ENCODE peak calls at places on chromosomes 7 and 10, in seven cellular contexts. J, M, B, P, I, W and O are unnamed samples.

GRCh38 chr10:28054211-28054888 is 55.5 kb upstream of the ODAD2 start:
- DNase-seq in M (no peak), W (no peak), J (peak; percentile 92), I (no peak), B (no peak), P (no peak), O (peak; percentile 77)

GRCh38 chr7:95517458-95517857 is 31.7 kb downstream of the ASB4 start:
- DNase-seq in I (no peak), M (no peak), W (no peak), P (no peak), J (no peak), B (no peak), O (no peak)

GRCh38 chr7:27160546-27161213 is 4.2 kb upstream of the HOXA7 start:
- DNase-seq in I (peak; percentile 99), J (peak; percentile 86), W (peak; percentile 81), M (peak; percentile 92), B (peak; percentile 83), P (peak; percentile 93), O (no peak)

GRCh38 chr10:95281206-95281605 is 9.6 kb downstream of the PDLIM1 start:
- DNase-seq in I (no peak), J (no peak), P (no peak), M (no peak), B (no peak), W (no peak), O (no peak)

GRCh38 chr7:94239661-94240234 is 154.9 kb upstream of the COL1A2 start:
- DNase-seq in W (peak; percentile 27), P (no peak), I (no peak), M (peak; percentile 73), B (no peak), J (no peak), O (no peak)

GRCh38 chr7:75928600-75928939 is 13.6 kb downstream of the POR start:
- DNase-seq in W (no peak), B (no peak), M (no peak), J (no peak), I (no peak), P (no peak), O (no peak)

GRCh38 chr10:3226960-3227724 is 54.6 kb upstream of the PITRM1 start:
- DNase-seq in J (peak; percentile 92), B (no peak), M (no peak), P (no peak), I (no peak), W (no peak), O (peak; percentile 86)

GRCh38 chr10:79176949-79177602 is 108.3 kb downstream of the ZMIZ1 start:
- DNase-seq in W (peak; percentile 50), I (no peak), P (no peak), M (no peak), J (no peak), B (peak; percentile 80), O (no peak)

GRCh38 chr10:5481121-5481520 is 18.2 kb downstream of the CALML5 start:
- DNase-seq in M (no peak), J (no peak), B (no peak), P (no peak), I (no peak), W (no peak), O (no peak)

GRCh38 chr7:44750921-44751571 is 2.4 kb downstream of the ZMIZ2 start:
- DNase-seq in J (no peak), M (peak; percentile 67), W (peak; percentile 40), I (no peak), B (no peak), P (no peak), O (no peak)

GRCh38 chr10:80191589-80192270 is 13.6 kb downstream of the ANXA11 start:
- DNase-seq in M (no peak), J (no peak), I (peak; percentile 72), W (no peak), P (no peak), B (no peak), O (no peak)

GRCh38 chr7:129401968-129402860 is 32.0 kb upstream of the STRIP2 start:
- DNase-seq in W (no peak), P (no peak), B (no peak), I (no peak), M (no peak), J (peak; percentile 3), O (peak; percentile 10)

GRCh38 chr7:55476071-55476803 is 96.1 kb downstream of the VOPP1 start:
- DNase-seq in I (no peak), J (peak; percentile 64), B (no peak), M (no peak), W (no peak), P (no peak), O (peak; percentile 63)

GRCh38 chr7:115004121-115004520 is 82.2 kb downstream of the MDFIC start:
- DNase-seq in P (no peak), M (no peak), B (no peak), I (no peak), W (no peak), J (no peak), O (no peak)

GRCh38 chr10:86535057-86535882 is 13.7 kb upstream of the WAPL start:
- DNase-seq in W (peak; percentile 87), B (no peak), P (peak; percentile 31), I (peak; percentile 89), J (peak; percentile 42), M (peak; percentile 94), O (peak; percentile 29)

GRCh38 chr10:43203491-43204393 is 63.1 kb downstream of the RASGEF1A start:
- DNase-seq in I (peak; percentile 78), J (no peak), W (no peak), B (peak; percentile 13), M (peak; percentile 76), P (no peak), O (no peak)

GRCh38 chr7:148915211-148915610 is 31.1 kb upstream of the EZH2 start:
- DNase-seq in M (no peak), I (no peak), P (no peak), W (no peak), J (no peak), B (no peak), O (no peak)

GRCh38 chr10:17375936-17376584 is 78.3 kb downstream of the ST8SIA6 start:
- DNase-seq in W (no peak), M (no peak), J (peak; percentile 27), B (peak; percentile 45), I (no peak), P (no peak), O (no peak)

DNA sequence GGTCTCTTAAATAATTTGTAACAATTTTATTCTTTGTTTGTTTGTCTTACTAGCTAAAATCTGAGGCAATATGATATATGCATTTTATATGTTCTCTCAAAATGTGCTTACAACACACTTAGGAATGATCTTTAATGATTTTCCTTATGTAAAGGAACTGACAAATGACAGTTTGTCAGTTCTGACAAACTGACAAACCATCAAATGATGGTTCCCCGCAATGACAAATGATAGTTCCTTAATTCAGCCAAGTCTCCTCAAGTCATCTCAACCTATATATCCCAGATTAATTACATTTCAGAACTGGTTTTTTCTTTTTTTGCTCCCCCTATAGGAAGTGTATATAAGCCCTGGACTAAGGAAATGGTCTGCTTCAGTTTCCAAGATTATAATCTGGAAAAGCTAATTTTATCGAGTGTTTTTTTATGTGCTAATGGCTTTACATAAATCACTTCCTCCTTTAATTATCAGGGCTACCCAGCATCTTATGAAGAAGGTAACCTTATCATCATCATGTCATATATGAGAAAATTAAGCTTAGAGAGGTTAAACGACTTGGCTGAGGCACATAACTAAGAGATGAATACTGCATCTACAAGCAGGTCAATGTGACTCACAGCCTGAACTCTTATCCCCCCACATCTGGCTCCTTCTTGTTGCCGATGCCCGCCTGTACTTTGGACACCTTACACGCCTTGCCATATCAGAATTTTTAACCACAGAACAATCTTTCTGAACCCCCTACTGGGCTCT is 75.1 kb downstream of the RELN start:
- DNase-seq in W (no peak), P (no peak), I (no peak), J (no peak), B (no peak), M (no peak), O (no peak)
- TF ChIP-seq CTCF in W (no peak), P (no peak), I (no peak), J (no peak), B (peak; percentile 19), M (no peak), O (no peak)

GRCh38 chr10:103555321-103555649 is 61.8 kb downstream of the NEURL1 start:
- DNase-seq in M (no peak), P (no peak), W (no peak), B (no peak), I (no peak), J (no peak), O (no peak)
- H3K4me3 ChIP-seq in M (peak overlapping the region; percentile 39), P (peak overlapping the region; percentile 16), W (peak overlapping the region; percentile 63), B (peak overlapping the region; percentile 58), I (peak overlapping the region; percentile 49), J (no peak overlapping the region), O (peak overlapping the region; percentile 37)

GRCh38 chr10:84098667-84099066 is 40.6 kb upstream of the GHITM start:
- DNase-seq in I (no peak), W (no peak), J (no peak), P (no peak), B (no peak), M (no peak), O (no peak)

GRCh38 chr10:84095821-84096497 is 43.4 kb upstream of the GHITM start:
- DNase-seq in J (peak; percentile 44), M (no peak), W (peak; percentile 29), P (no peak), B (peak; percentile 13), I (no peak), O (no peak)

DNA sequence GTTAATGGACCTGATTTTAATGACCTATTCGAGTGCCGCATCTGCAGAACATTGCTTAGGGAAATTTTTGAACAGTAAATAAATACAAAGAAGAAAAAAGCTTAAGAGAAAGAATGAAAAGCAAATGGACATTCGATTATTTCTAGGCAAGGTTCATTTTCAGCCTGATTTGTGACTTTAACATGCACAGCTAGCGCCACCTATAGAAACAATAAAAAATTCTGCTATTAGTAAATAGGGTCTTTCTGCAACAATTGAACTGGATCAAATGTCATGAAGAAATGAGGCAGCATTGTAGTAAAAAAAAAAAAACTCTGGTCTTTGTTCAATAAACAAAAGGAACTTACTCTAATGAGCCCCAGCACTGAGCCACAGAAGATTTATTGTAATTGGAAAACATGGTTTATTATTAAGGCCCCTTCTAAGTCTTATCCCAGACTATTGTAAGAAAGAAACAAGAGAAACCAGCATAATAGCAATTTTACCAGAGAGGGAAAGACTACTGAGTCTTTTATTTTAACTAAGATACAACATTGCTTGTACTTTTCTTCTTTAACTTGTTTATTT is 41.4 kb upstream of the GHITM start:
- DNase-seq in W (no peak), M (no peak), J (peak; percentile 43), P (no peak), B (no peak), I (no peak), O (peak; percentile 21)
- TF ChIP-seq CTCF in W (peak; percentile 56), M (peak; percentile 53), J (peak; percentile 53), P (no peak), B (peak; percentile 69), I (no peak), O (peak; percentile 49)

GRCh38 chr7:71754828-71755227 is 622.9 kb downstream of the GALNT17 start:
- DNase-seq in P (no peak), I (no peak), B (no peak), M (no peak), J (no peak), W (no peak), O (no peak)

GRCh38 chr7:71753236-71753635 is 621.3 kb downstream of the GALNT17 start:
- DNase-seq in W (no peak), B (no peak), J (no peak), P (no peak), I (no peak), M (no peak), O (no peak)

GRCh38 chr7:71753959-71754652 is 622.2 kb downstream of the GALNT17 start:
- DNase-seq in M (no peak), J (no peak), P (no peak), B (no peak), W (no peak), I (no peak), O (no peak)

GRCh38 chr7:71750290-71750689 is 618.3 kb downstream of the GALNT17 start:
- DNase-seq in P (no peak), B (no peak), J (no peak), I (no peak), W (no peak), M (no peak), O (no peak)

GRCh38 chr7:71752171-71752935 is 620.4 kb downstream of the GALNT17 start:
- DNase-seq in P (no peak), J (no peak), I (no peak), M (peak; percentile 85), B (peak; percentile 79), W (peak; percentile 40), O (no peak)
- H3K4me3 ChIP-seq in P (no peak overlapping the region), J (no peak overlapping the region), I (no peak overlapping the region), M (no peak overlapping the region), B (no peak overlapping the region), W (no peak overlapping the region), O (no peak overlapping the region)